ENCODE peak calls at places on chromosomes 2 and 18, in four cellular contexts. P is RWPE1, S is neural crest cell, L is fibroblast of gingiva. F is an unnamed sample.

GRCh38 chr2:113768770-113769169 is 12.3 kb upstream of the SLC35F5 start:
- DNase-seq in S (no peak), P (no peak), L (no peak), F (no peak)

GRCh38 chr18:80228051-80228848 is 19.1 kb downstream of the PARD6G start:
- DNase-seq in P (no peak), S (no peak), L (no peak), F (no peak)

GRCh38 chr2:195592101-195592500 is 64.9 kb upstream of the SLC39A10 start:
- DNase-seq in S (no peak), P (no peak), L (no peak), F (no peak)

GRCh38 chr2:206160807-206161179 is 1.1 kb downstream of the EEF1B2 start:
- DNase-seq in S (no peak), L (no peak), P (no peak), F (no peak)

GRCh38 chr2:238994876-238995275 is 147.0 kb downstream of the TWIST2 start:
- DNase-seq in L (peak), S (no peak), P (no peak), F (no peak)

GRCh38 chr2:234679766-234680687 is 183.1 kb upstream of the ARL4C start:
- DNase-seq in P (peak), S (no peak), L (peak), F (peak)

GRCh38 chr2:85419009-85419711 is 646 bp downstream of the SH2D6 start:
- DNase-seq in L (no peak), S (no peak), P (no peak), F (peak)

GRCh38 chr18:11741505-11742145 is 52.6 kb downstream of the GNAL start:
- DNase-seq in L (no peak), P (peak), S (no peak), F (peak)

GRCh38 chr2:229868794-229869193 is 53.0 kb downstream of the TRIP12 start:
- DNase-seq in L (no peak), P (no peak), S (no peak), F (no peak)

GRCh38 chr2:170836027-170836426 is 19.3 kb downstream of the GAD1 start:
- DNase-seq in L (no peak), S (no peak), P (no peak), F (no peak)

GRCh38 chr18:26963292-26963691 is 97.8 kb upstream of the AQP4 start:
- DNase-seq in L (no peak), S (no peak), P (no peak), F (peak)

GRCh38 chr2:41907716-41908328 is 140.0 kb upstream of the PKDCC start:
- DNase-seq in S (no peak), L (no peak), P (no peak), F (peak)

GRCh38 chr2:56199492-56199891 is 15.7 kb downstream of the CCDC85A start:
- DNase-seq in L (no peak), S (no peak), P (no peak), F (peak)

GRCh38 chr2:72130671-72131360 is 16.8 kb downstream of the CYP26B1 start:
- DNase-seq in L (no peak), S (no peak), P (no peak), F (no peak)

GRCh38 chr2:110106642-110107041 is 9.0 kb downstream of the MALL start:
- DNase-seq in S (no peak), L (peak), P (no peak), F (peak)

GRCh38 chr18:23593720-23594119 is 7.4 kb upstream of the NPC1 start:
- DNase-seq in P (peak), S (no peak), L (peak), F (peak)

GRCh38 chr18:12287684-12288405 is 20.2 kb upstream of the TUBB6 start:
- DNase-seq in S (no peak), L (peak), P (peak), F (peak)

GRCh38 chr2:160941290-160941846 is 218.9 kb upstream of the TANK start:
- DNase-seq in S (no peak), P (no peak), L (no peak), F (no peak)

GRCh38 chr2:164252568-164253287 is 368.6 kb downstream of the GRB14 start:
- DNase-seq in L (no peak), P (no peak), S (no peak), F (no peak)

GRCh38 chr18:44974174-44974573 is 293.5 kb downstream of the SETBP1 start:
- DNase-seq in S (no peak), P (no peak), L (no peak), F (no peak)

GRCh38 chr18:56112013-56112749 is 524.2 kb upstream of the TCF4 start:
- DNase-seq in L (no peak), S (no peak), P (no peak), F (peak)

GRCh38 chr2:64414736-64415435 is 39.1 kb upstream of the LGALSL start:
- DNase-seq in L (no peak), P (no peak), S (no peak), F (peak)

GRCh38 chr2:241809383-241810303 is 650 bp downstream of the NEU4 start:
- DNase-seq in P (no peak), L (no peak), S (no peak), F (no peak)

GRCh38 chr2:171081649-171082111 is 79.0 kb downstream of the TLK1 start:
- DNase-seq in S (no peak), L (no peak), P (no peak), F (no peak)

GRCh38 chr2:27288610-27289009 is 6.4 kb downstream of the TRIM54 start:
- DNase-seq in P (no peak), L (no peak), S (no peak), F (no peak)